ENCODE peak calls at places on chromosomes 6 and 20, in eight cellular contexts. N is cardiac fibroblast, H is GM23338, Q is ovary, J is astrocyte of the spinal cord, Y is foreskin fibroblast, B is cardiac muscle cell, V is H9. I is an unnamed sample.

GRCh38 chr6:53878808-53879207 is 84.0 kb downstream of the LRRC1 start:
- DNase-seq in N (no peak), H (peak), Q (no peak), J (no peak), Y (no peak), B (no peak), V (no peak), I (no peak)

GRCh38 chr6:70315096-70315751 is 12.3 kb upstream of the COL9A1 start:
- DNase-seq in N (no peak), H (no peak), Q (no peak), J (no peak), Y (no peak), B (no peak), V (no peak), I (no peak)

GRCh38 chr6:74733830-74734591 is 471.8 kb downstream of the COL12A1 start:
- DNase-seq in N (peak), H (no peak), Q (no peak), J (no peak), Y (peak), B (peak), V (no peak), I (no peak)

GRCh38 chr6:116218172-116218633 is 35.7 kb downstream of the TSPYL4 start:
- DNase-seq in N (peak), H (no peak), Q (no peak), J (peak), Y (peak), B (peak), V (no peak), I (no peak)

GRCh38 chr20:57756213-57756612 is 46.4 kb upstream of the PMEPA1 start:
- DNase-seq in N (no peak), H (no peak), Q (no peak), J (no peak), Y (no peak), B (no peak), V (no peak), I (no peak)

GRCh38 chr6:105482227-105482839 is 79.5 kb upstream of the PREP start:
- DNase-seq in N (peak), H (no peak), Q (peak), J (peak), Y (peak), B (peak), V (no peak), I (no peak)

GRCh38 chr6:142302427-142303190 is 802 bp downstream of the ADGRG6 start:
- DNase-seq in N (no peak), H (peak), Q (no peak), J (no peak), Y (no peak), B (no peak), V (peak), I (no peak)

GRCh38 chr6:5054427-5054873 is 30.7 kb upstream of the PPP1R3G start:
- DNase-seq in N (peak), H (no peak), Q (no peak), J (peak), Y (peak), B (peak), V (no peak), I (no peak)

GRCh38 chr20:38751360-38751976 is 3.2 kb downstream of the ACTR5 start:
- DNase-seq in N (peak), H (peak), Q (no peak), J (peak), Y (peak), B (peak), V (no peak), I (peak)

GRCh38 chr20:62427172-62428007 is at the start of gene RBBP8NL:
- DNase-seq in N (no peak), H (peak), Q (no peak), J (no peak), Y (no peak), B (no peak), V (peak), I (no peak)

GRCh38 chr6:116096979-116097816 is 3.5 kb upstream of the NT5DC1 start:
- DNase-seq in N (peak), H (no peak), Q (no peak), J (peak), Y (peak), B (peak), V (no peak), I (no peak)

GRCh38 chr6:33971580-33971979 is 167.8 kb upstream of the MLN start:
- DNase-seq in N (no peak), H (no peak), Q (no peak), J (no peak), Y (no peak), B (no peak), V (no peak), I (no peak)

GRCh38 chr6:1608976-1609661 is 596 bp upstream of the FOXC1 start:
- DNase-seq in N (no peak), H (peak), Q (peak), J (peak), Y (peak), B (peak), V (no peak), I (peak)

GRCh38 chr6:106870069-106870468 is 104.5 kb downstream of the CD24 start:
- DNase-seq in N (peak), H (no peak), Q (no peak), J (peak), Y (peak), B (peak), V (no peak), I (no peak)

GRCh38 chr20:10634190-10634589 is 39.6 kb downstream of the JAG1 start:
- DNase-seq in N (no peak), H (no peak), Q (no peak), J (no peak), Y (no peak), B (no peak), V (no peak), I (no peak)

GRCh38 chr6:93474733-93475179 is 55.4 kb upstream of the EPHA7 start:
- DNase-seq in N (no peak), H (no peak), Q (no peak), J (no peak), Y (no peak), B (no peak), V (no peak), I (no peak)

GRCh38 chr6:166275714-166276166 is 32.5 kb downstream of the PRR18 start:
- DNase-seq in N (peak), H (peak), Q (peak), J (peak), Y (peak), B (peak), V (peak), I (peak)
- TF ChIP-seq CTCF in N (peak), H (peak), Q (peak), J (peak), Y (peak), B (peak), V (peak), I (peak)

GRCh38 chr20:36950432-36951197 is 893 bp downstream of the SAMHD1 start:
- DNase-seq in N (peak), H (peak), Q (no peak), J (no peak), Y (peak), B (peak), V (peak), I (peak)

GRCh38 chr20:36956674-36957073 is 5.2 kb upstream of the SAMHD1 start:
- DNase-seq in N (no peak), H (no peak), Q (no peak), J (no peak), Y (no peak), B (no peak), V (no peak), I (no peak)

GRCh38 chr20:36951977-36952738 is 650 bp upstream of the SAMHD1 start:
- DNase-seq in N (no peak), H (no peak), Q (no peak), J (no peak), Y (no peak), B (no peak), V (no peak), I (no peak)

DNA sequence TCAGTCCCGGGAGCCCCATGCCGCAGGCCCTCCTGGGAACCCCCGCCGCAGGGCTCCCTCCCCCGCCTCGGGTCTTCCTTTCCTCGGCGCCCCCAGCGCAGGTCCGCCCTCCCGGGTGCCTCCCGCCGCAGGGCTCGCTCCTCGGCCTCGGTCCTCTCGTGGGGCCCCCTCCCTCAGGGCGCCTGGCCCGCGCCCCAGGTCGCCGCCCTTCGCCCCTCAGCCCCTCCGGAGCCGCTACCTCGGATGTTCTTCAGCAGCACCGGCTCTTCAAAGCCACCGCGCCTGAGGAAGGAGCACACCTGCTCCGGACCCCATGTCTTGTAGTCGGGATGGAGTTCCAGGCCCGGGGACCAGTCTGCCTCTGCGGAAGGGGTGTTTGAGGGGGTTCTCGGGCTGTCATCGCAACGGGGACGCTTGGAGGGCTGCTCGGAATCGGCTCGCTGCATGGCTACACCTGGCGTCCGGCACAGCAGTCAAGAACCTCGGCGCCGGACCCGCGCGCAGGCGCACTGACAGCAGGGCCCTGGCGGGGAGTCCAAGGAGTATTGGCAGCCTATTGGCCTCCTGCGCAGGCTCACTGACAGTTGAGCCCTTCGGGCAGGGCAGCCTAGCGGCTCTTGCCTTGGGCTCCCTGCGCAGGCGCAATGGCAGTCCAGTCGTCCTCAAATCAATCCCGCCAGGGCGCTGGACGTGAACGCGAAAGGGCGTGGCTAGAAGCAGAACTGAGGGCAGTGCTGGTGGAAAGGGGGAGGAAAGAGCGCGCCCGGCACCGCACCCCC is at the start of gene SAMHD1:
- DNase-seq in N (peak), H (peak), Q (peak), J (peak), Y (peak), B (peak), V (peak), I (peak)
- TF ChIP-seq CTCF in N (peak), H (no peak), Q (peak), J (no peak), Y (no peak), B (no peak), V (no peak), I (no peak)

GRCh38 chr6:131063028-131063763 is at the start of gene EPB41L2:
- DNase-seq in N (peak), H (peak), Q (peak), J (peak), Y (peak), B (peak), V (peak), I (peak)
- TF ChIP-seq CTCF in N (peak), H (no peak), Q (peak), J (no peak), Y (no peak), B (no peak), V (peak), I (no peak)

GRCh38 chr6:126550323-126550722 is 210.4 kb downstream of the CENPW start:
- DNase-seq in N (no peak), H (peak), Q (no peak), J (no peak), Y (no peak), B (no peak), V (peak), I (no peak)
- TF ChIP-seq CTCF in N (no peak), H (peak), Q (no peak), J (no peak), Y (no peak), B (no peak), V (peak), I (no peak)

DNA sequence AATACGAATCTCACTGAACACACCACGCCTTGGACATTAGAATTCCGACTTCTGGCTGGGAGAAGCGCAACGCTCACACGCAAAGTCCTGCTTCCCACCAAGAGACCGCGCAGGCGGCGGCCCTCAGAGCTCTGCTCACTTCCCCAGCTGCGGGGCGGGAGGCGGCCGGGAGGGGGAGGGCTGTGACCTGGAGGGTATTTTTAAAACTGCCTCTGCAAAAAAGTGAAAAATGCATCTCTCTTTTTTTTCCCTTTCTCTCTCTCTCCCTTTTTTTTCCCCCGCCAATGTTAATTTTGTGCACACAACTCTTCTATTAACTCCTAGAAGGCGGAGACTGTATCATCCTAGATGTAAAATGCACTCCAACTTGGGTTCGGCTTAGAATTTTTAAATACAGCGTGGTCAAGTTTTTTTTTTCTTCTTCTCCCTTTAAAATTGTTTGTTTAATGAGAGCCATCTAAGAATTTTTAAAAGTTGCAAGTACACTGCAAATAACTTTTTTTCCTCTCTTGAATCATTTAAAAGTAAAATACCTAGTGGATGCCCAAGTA is 66.4 kb downstream of the STX11 start:
- DNase-seq in N (no peak), H (peak), Q (no peak), J (no peak), Y (no peak), B (no peak), V (no peak), I (no peak)
- TF ChIP-seq CTCF in N (peak), H (no peak), Q (no peak), J (no peak), Y (peak), B (no peak), V (no peak), I (no peak)

GRCh38 chr6:28580484-28580883 is 54.8 kb downstream of the GPX5 start:
- DNase-seq in N (peak), H (no peak), Q (no peak), J (no peak), Y (peak), B (no peak), V (no peak), I (no peak)
- TF ChIP-seq CTCF in N (no peak), H (no peak), Q (no peak), J (no peak), Y (no peak), B (peak), V (no peak), I (no peak)

DNA sequence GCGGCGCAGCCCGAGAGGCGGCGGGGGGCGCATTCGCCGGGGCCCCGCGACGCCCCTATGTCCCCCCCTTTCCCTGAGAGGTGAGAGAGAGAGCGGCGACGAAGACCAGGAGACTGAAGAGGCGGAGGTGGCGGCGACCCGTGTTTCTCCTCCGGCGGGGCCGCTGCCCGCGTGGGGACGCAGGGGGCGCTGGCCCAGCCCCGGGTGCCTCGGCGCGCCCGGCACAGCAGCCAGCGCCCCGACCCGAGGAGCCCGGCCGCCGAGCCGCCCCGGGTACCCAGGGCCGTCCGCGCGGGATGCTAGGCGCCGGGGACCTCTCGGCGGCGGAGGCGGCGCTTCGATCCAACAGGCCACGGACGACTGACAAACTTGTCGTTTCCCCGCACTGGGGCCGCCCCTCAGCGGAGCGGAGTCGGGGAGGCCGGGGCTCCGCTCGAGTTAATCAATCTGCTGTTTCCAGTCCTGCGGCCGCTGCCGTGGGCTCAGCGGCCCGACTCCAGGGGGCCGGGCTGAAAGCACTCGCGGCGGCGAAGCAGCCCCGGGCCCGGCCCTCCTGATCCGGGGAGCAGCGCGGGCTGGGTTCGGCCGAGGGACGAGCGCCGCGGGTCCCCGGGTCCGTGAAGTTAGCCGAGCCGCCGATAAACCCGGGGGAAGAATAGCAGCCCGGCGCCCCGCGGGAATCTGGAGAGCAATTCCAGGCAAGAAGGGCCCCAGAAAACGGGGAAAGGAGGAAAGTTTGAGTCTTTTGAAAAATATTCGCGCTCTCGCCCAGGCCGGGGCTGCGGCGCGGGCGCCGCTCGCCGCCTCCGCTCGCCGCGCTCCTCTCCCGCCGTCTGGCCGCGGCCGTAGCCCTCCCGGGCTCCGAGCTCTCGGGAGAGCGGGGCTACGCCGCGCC is 595 bp downstream of the MDGA1 start:
- DNase-seq in N (no peak), H (no peak), Q (peak), J (peak), Y (peak), B (peak), V (no peak), I (peak)
- TF ChIP-seq CTCF in N (no peak), H (no peak), Q (no peak), J (no peak), Y (no peak), B (peak), V (no peak), I (peak)